ENCODE peak calls at places on chromosomes 6 and 20, in six cellular contexts. P is lower lobe of right lung, U is tibial artery, L is PC-9, E is H9, Y is GM23338. O is an unnamed sample. For H3K4me1, the result is how much of the 10 kb centered on the place peaks cover.

GRCh38 chr20:60977896-60978295 is 274.2 kb upstream of the CDH4 start:
- DNase-seq in P (no peak), U (no peak), L (no peak), E (no peak), Y (no peak), O (no peak)

GRCh38 chr20:8532169-8532568 is 400.1 kb downstream of the PLCB1 start:
- DNase-seq in P (no peak), U (no peak), L (no peak), E (no peak), Y (no peak), O (no peak)

GRCh38 chr6:121633309-121633708 is 197.9 kb downstream of the GJA1 start:
- DNase-seq in P (no peak), U (no peak), L (no peak), E (no peak), Y (no peak), O (no peak)

GRCh38 chr6:159908535-159908934 is 17.7 kb downstream of the MAS1 start:
- DNase-seq in P (no peak), U (no peak), L (no peak), E (no peak), Y (no peak), O (no peak)

GRCh38 chr6:81735756-81736380 is 16.6 kb downstream of the TENT5A start:
- DNase-seq in P (no peak), U (no peak), L (no peak), E (no peak), Y (no peak), O (no peak)

GRCh38 chr20:45878076-45878731 is 2.8 kb upstream of the ZSWIM1 start:
- DNase-seq in P (no peak), U (no peak), L (no peak), E (no peak), Y (no peak), O (peak)

GRCh38 chr6:20850687-20851416 is 316.6 kb downstream of the CDKAL1 start:
- DNase-seq in P (no peak), U (no peak), L (no peak), E (no peak), Y (no peak), O (no peak)

GRCh38 chr6:83113258-83113657 is 45.8 kb downstream of the DOP1A start:
- DNase-seq in P (no peak), U (no peak), L (no peak), E (no peak), Y (no peak), O (no peak)

GRCh38 chr20:10318625-10319024 is 100.0 kb downstream of the SNAP25 start:
- DNase-seq in P (no peak), U (no peak), L (no peak), E (no peak), Y (no peak), O (no peak)

GRCh38 chr6:89162047-89162371 is 16.2 kb downstream of the PM20D2 start:
- DNase-seq in P (no peak), U (peak), L (no peak), E (no peak), Y (no peak), O (peak)

GRCh38 chr20:14556206-14556605 is 218.8 kb upstream of the FLRT3 start:
- DNase-seq in P (no peak), U (no peak), L (no peak), E (no peak), Y (no peak), O (no peak)

GRCh38 chr6:15481892-15482291 is 180.9 kb downstream of the DTNBP1 start:
- DNase-seq in P (no peak), U (no peak), L (no peak), E (no peak), Y (no peak), O (no peak)

GRCh38 chr20:3802524-3803239 is 6.6 kb downstream of the CDC25B start:
- DNase-seq in P (peak), U (no peak), L (no peak), E (no peak), Y (no peak), O (no peak)

GRCh38 chr20:58420798-58421496 is 31.9 kb downstream of the VAPB start:
- DNase-seq in P (no peak), U (no peak), L (no peak), E (no peak), Y (no peak), O (no peak)

GRCh38 chr6:129701721-129702455 is 8.1 kb downstream of the ARHGAP18 start:
- DNase-seq in P (no peak), U (no peak), L (peak), E (no peak), Y (no peak), O (no peak)

GRCh38 chr6:83463886-83464285 is 33.0 kb upstream of the ME1 start:
- DNase-seq in P (no peak), U (no peak), L (no peak), E (no peak), Y (no peak), O (no peak)

GRCh38 chr20:51036827-51037229 is 13.9 kb upstream of the KCNG1 start:
- DNase-seq in P (no peak), U (no peak), L (no peak), E (no peak), Y (no peak), O (no peak)

GRCh38 chr6:40477246-40478126 is 109.7 kb downstream of the LRFN2 start:
- DNase-seq in P (no peak), U (no peak), L (no peak), E (peak), Y (peak), O (no peak)

GRCh38 chr6:7073810-7074525 is 33.8 kb upstream of the RREB1 start:
- DNase-seq in P (peak), U (peak), L (no peak), E (no peak), Y (no peak), O (peak)

GRCh38 chr6:151239603-151240035 is at the start of gene AKAP12:
- DNase-seq in P (no peak), U (peak), L (no peak), E (peak), Y (peak), O (peak)

GRCh38 chr6:110799181-110799580 is 16.1 kb downstream of the CDK19 start:
- DNase-seq in P (no peak), U (no peak), L (no peak), E (no peak), Y (no peak), O (no peak)

DNA sequence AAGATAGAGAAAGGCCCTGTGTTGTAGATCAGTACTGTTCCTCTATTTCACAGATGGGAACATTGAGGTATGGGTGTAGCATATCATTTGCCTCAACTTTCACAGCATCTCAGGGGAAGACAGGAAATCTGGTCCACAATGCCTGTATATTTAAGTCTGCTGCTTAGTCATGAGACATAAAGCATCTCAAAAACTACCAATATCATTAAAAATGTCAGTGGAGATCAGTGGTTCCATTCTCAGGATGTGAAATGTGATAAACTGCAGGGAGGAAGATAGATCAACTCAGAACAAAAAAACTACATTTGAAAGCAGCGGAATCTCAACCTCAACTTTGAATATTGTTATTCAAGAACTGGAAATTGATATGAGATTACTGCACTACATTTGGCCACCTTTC is 192.9 kb upstream of the PREP start:
- DNase-seq in P (no peak), U (no peak), L (no peak), E (no peak), Y (no peak), O (no peak)
- H3K4me1 ChIP-seq in P (under half), U (under half), L (half or more), E (under half), Y (under half), O (under half)

DNA sequence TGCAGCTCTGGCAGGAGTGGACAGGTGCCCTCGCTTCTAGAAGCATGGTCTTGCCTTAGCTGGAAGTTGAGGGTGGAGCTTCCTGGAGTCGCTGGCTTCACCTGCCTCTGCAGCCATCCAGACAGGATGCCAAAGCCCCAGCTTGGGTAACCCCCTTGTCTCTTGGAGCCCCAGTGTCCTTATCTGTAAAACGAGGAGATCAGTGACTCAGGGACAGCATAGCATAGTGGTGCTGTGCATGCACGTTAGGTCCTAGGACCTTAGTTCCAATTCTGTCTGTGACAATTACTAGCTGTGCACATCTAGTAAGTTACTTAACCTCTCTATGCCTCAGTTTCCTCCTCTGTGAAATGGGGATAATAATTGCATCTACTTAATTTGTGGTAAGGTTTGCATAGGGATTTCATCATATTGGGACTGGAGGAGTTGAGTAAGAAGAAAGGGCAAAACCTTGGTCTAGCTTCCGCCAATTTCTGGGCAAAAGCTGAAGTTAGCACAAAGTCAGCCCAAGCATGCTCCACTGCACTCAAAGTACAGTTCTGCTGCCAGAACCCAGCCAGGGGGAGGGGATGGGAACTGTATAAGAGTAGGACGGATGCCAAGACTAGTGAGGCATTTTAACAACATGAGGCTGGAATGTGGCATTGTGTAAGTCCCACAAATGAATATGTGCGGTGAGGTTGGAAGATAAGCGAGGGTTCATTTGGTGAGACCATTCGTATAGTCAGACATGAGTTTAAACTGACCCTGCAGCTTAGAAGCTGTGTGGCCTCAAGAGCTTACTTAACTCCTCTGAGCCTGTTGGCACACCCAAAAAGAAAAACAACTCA is 24.5 kb downstream of the TOX2 start:
- DNase-seq in P (peak), U (peak), L (peak), E (no peak), Y (no peak), O (peak)
- H3K4me1 ChIP-seq in P (half or more), U (under half), L (half or more), E (under half), Y (under half), O (under half)

GRCh38 chr6:57327311-57327710 is 9.9 kb downstream of the PRIM2 start:
- DNase-seq in P (no peak), U (no peak), L (no peak), E (no peak), Y (no peak), O (no peak)

GRCh38 chr6:57329933-57330332 is 12.5 kb downstream of the PRIM2 start:
- DNase-seq in P (no peak), U (no peak), L (no peak), E (no peak), Y (no peak), O (no peak)

GRCh38 chr6:57328074-57328473 is 10.6 kb downstream of the PRIM2 start:
- DNase-seq in P (no peak), U (no peak), L (no peak), E (no peak), Y (no peak), O (no peak)

DNA sequence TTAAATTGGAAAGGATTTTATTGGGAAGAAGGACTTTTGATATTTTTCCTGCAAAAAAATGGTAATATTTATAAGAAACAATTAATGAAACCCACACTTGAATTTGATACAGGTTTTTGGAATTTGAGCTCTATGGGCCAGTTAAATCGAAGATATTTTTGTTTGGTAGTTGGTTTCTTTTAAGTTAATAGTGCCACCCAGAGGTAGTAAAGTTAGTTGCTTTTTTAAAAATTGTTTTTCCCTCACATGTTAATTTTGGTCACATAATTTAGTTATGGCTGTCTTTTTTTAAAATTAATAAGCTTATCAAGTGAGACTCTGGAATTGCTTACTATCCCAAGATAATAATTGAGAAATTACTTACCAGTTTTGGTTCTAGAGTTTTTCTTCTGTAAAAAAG is 7.1 kb downstream of the PRIM2 start:
- DNase-seq in P (no peak), U (no peak), L (no peak), E (no peak), Y (peak), O (no peak)
- H3K4me1 ChIP-seq in P (under half), U (under half), L (under half), E (under half), Y (under half), O (under half)

GRCh38 chr6:108735310-108735990 is 112.8 kb upstream of the ARMC2 start:
- DNase-seq in P (no peak), U (no peak), L (peak), E (no peak), Y (no peak), O (no peak)

GRCh38 chr6:108732101-108732870 is 115.9 kb upstream of the ARMC2 start:
- DNase-seq in P (no peak), U (no peak), L (peak), E (peak), Y (no peak), O (no peak)

GRCh38 chr6:108734336-108734922 is 113.8 kb upstream of the ARMC2 start:
- DNase-seq in P (no peak), U (no peak), L (peak), E (no peak), Y (no peak), O (no peak)

GRCh38 chr6:108735991-108736345 is 112.3 kb upstream of the ARMC2 start:
- DNase-seq in P (no peak), U (no peak), L (peak), E (peak), Y (peak), O (no peak)

GRCh38 chr6:108733706-108734105 is 114.5 kb upstream of the ARMC2 start:
- DNase-seq in P (no peak), U (no peak), L (no peak), E (no peak), Y (no peak), O (no peak)
- H3K4me1 ChIP-seq in P (under half), U (under half), L (half or more), E (under half), Y (half or more), O (under half)